ENCODE peak calls at places on chromosomes 11 and 22, in four cellular contexts. X is hepatocyte; T is CD8-positive, alpha-beta memory T cell; K is tibial nerve. C is an unnamed sample.

GRCh38 chr11:92455221-92455790 is 230.7 kb downstream of the FAT3 start:
- DNase-seq in X (no peak), K (no peak), T (no peak), C (no peak)

GRCh38 chr11:86021390-86021789 is 47.5 kb downstream of the PICALM start:
- DNase-seq in X (no peak), T (no peak), K (no peak), C (no peak)

GRCh38 chr11:120780239-120780638 is 243.7 kb upstream of the TBCEL start:
- DNase-seq in X (no peak), T (no peak), K (no peak), C (no peak)

GRCh38 chr11:134791102-134791501 is 379.1 kb upstream of the B3GAT1 start:
- DNase-seq in T (no peak), X (no peak), K (no peak), C (no peak)

GRCh38 chr22:44801476-44801875 is 49.1 kb downstream of the ARHGAP8 start:
- DNase-seq in X (no peak), K (no peak), T (no peak), C (no peak)

GRCh38 chr11:76808996-76809395 is 25.8 kb downstream of the TSKU start:
- DNase-seq in X (no peak), K (no peak), T (no peak), C (no peak)

GRCh38 chr22:17777005-17777716 is 2.9 kb upstream of the BID start:
- DNase-seq in T (peak; percentile 80), K (no peak), X (no peak), C (peak; percentile 55)

GRCh38 chr11:48103621-48104561 is 112.7 kb upstream of the OR4B1 start:
- DNase-seq in X (no peak), T (no peak), K (no peak), C (no peak)

GRCh38 chr11:34379081-34379480 is 21.3 kb upstream of the ABTB2 start:
- DNase-seq in K (no peak), T (no peak), X (no peak), C (no peak)

GRCh38 chr11:6229911-6230310 is 4.5 kb downstream of the FHIP1B start:
- DNase-seq in K (no peak), X (peak; percentile 63), T (peak; percentile 2), C (no peak)

GRCh38 chr22:23832226-23833016 is 6.4 kb downstream of the DERL3 start:
- DNase-seq in T (no peak), X (no peak), K (no peak), C (no peak)

GRCh38 chr11:43578346-43579170 is 102.0 kb upstream of the HSD17B12 start:
- DNase-seq in X (no peak), K (no peak), T (no peak), C (no peak)

GRCh38 chr11:64146036-64146943 is 19.6 kb downstream of the MACROD1 start:
- DNase-seq in K (no peak), X (peak; percentile 64), T (peak; percentile 43), C (peak; percentile 47)

GRCh38 chr11:130516868-130517505 is 68.5 kb downstream of the ADAMTS15 start:
- DNase-seq in X (no peak), K (no peak), T (no peak), C (no peak)

GRCh38 chr11:34492806-34493414 is 20.7 kb downstream of the ELF5 start:
- DNase-seq in T (no peak), K (peak; percentile 68), X (peak; percentile 78), C (peak; percentile 19)

GRCh38 chr11:112227471-112227870 is 1.2 kb downstream of the PTS start:
- DNase-seq in K (no peak), T (no peak), X (no peak), C (no peak)

GRCh38 chr22:45831394-45831793 is 145.6 kb downstream of the WNT7B start:
- DNase-seq in K (no peak), X (no peak), T (no peak), C (no peak)

GRCh38 chr22:50683086-50683993 is 10.7 kb downstream of the SHANK3 start:
- DNase-seq in T (no peak), X (peak; percentile 28), K (no peak), C (no peak)
- H3K27ac ChIP-seq in T (no peak overlapping the region), X (no peak overlapping the region), K (no peak overlapping the region), C (no peak overlapping the region)

DNA sequence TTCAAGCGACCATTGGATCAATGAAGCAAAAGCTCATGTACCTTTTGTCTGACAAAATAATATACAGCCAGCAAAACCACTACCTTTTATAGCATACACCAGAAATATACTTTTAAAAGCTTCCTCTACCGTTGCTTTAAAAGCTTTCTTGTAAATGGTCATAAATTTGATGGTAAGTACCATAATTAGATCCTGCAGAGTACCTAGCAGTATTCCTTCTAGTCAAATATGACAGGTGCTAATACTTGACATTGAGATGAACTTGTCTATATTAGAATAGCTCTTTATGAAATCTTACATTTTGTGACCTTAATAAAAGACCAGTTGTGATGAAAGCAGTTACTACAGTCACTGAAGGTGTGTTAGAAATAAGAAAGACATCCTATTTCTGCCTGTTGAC is 340.5 kb upstream of the ANO3 start:
- DNase-seq in T (no peak), X (no peak), K (no peak), C (no peak)
- H3K9me3 ChIP-seq in T (no peaks in the 10 kb centered on the region), X (no peaks in the 10 kb centered on the region), K (no peaks in the 10 kb centered on the region), C (peaks cover 11% of the 10 kb centered on the region)

DNA sequence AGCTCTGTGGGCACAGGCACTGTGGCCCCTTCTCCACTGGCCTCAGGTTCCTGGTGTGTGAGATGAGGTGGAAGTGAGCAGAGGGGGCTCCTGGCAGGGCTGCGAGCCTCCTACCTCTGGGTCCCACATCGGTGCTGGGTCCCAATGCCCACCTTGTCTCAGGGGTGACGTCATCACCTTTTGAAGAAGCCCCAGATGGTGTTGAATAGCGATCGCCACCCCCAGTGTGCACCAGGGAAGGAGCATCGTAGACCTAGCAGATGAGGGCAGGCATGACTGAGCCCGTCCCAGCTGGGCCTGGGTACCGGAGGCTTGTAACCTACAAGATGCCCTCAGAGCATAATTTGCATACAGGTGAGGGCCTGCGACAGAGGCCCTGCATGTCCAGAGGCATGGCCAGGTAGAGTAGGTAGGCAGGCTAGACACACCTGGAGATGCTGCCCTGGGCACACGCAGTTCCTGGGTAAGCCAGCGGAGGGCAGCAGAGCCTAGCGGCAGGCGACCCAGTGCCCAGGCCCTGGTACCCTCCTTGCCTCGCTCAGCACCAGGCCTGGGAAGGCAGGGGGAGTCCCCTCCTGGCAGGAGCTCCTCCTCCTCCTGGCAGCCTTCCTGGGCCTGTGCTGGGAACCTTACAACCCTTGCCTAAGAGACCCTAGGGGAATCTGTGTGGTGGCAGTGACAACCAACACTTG is 52.5 kb downstream of the TPCN2 start:
- DNase-seq in T (peak; percentile 59), X (peak; percentile 88), K (peak; percentile 35), C (peak; percentile 70)
- H3K27ac ChIP-seq in T (no peak overlapping the region), X (no peak overlapping the region), K (no peak overlapping the region), C (no peak overlapping the region)

GRCh38 chr11:79371152-79371551 is 69.7 kb downstream of the TENM4 start:
- DNase-seq in K (no peak), X (no peak), T (no peak), C (no peak)

GRCh38 chr11:79366218-79366617 is 74.6 kb downstream of the TENM4 start:
- DNase-seq in T (no peak), K (no peak), X (no peak), C (no peak)

GRCh38 chr11:79369094-79369493 is 71.7 kb downstream of the TENM4 start:
- DNase-seq in K (no peak), X (no peak), T (no peak), C (no peak)

GRCh38 chr11:79371724-79372123 is 69.1 kb downstream of the TENM4 start:
- DNase-seq in X (no peak), K (no peak), T (no peak), C (no peak)

GRCh38 chr11:79367844-79368243 is 73.0 kb downstream of the TENM4 start:
- DNase-seq in X (no peak), K (no peak), T (no peak), C (no peak)
- H3K9me3 ChIP-seq in X (no peaks in the 10 kb centered on the region), K (no peaks in the 10 kb centered on the region), T (no peaks in the 10 kb centered on the region), C (no peaks in the 10 kb centered on the region)

GRCh38 chr11:108125126-108125525 is 3.8 kb downstream of the ACAT1 start:
- DNase-seq in T (no peak), K (no peak), X (no peak), C (no peak)

GRCh38 chr11:108115495-108116140 is 5.7 kb upstream of the ACAT1 start:
- DNase-seq in K (peak; percentile 86), T (no peak), X (peak; percentile 59), C (no peak)

GRCh38 chr11:108122166-108122628 is 830 bp downstream of the ACAT1 start:
- DNase-seq in T (no peak), K (no peak), X (peak; percentile 16), C (no peak)

GRCh38 chr11:108117746-108118371 is 3.5 kb upstream of the ACAT1 start:
- DNase-seq in X (peak; percentile 47), T (no peak), K (no peak), C (no peak)

GRCh38 chr11:108121274-108122155 is at the start of gene ACAT1:
- DNase-seq in T (peak; percentile 93), X (peak; percentile 96), K (peak; percentile 98), C (peak; percentile 96)
- H3K27ac ChIP-seq in T (peak within 1 kb of the TSS; percentile 73), X (peak within 1 kb of the TSS; percentile 72), K (peak within 1 kb of the TSS; percentile 84), C (peak within 1 kb of the TSS; percentile 46)

DNA sequence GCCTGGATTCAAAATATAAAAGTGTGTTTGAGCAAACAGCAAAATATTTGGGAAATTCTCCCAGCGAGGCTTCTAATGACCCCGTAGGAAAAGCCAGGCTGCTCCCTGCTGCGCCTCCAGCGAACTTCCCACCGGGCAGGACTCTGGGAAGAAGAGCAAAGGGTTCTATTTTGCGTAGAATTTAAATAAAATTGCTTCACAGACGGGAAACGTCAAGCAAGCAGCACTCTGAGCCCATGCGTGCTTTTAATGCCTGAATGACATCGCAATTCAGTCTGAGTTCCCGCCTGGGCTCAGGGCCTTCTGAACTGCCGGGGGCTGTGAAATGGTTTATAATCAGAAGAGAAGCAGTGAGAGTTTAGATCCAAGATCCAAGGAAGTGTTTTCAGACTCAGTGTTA is 775.1 kb downstream of the BRD1 start:
- DNase-seq in T (no peak), X (no peak), K (no peak), C (no peak)
- H3K9me3 ChIP-seq in T (no peaks in the 10 kb centered on the region), X (no peaks in the 10 kb centered on the region), K (no peaks in the 10 kb centered on the region), C (no peaks in the 10 kb centered on the region)

GRCh38 chr11:29616611-29617010 is 400.2 kb downstream of the KCNA4 start:
- DNase-seq in K (no peak), X (no peak), T (no peak), C (no peak)
- H3K27ac ChIP-seq in K (no peak overlapping the region), X (no peak overlapping the region), T (no peak overlapping the region), C (no peak overlapping the region)

GRCh38 chr22:47423266-47423665 is 660.8 kb downstream of the TBC1D22A start:
- DNase-seq in K (no peak), X (no peak), T (no peak), C (no peak)
- H3K9me3 ChIP-seq in K (no peaks in the 10 kb centered on the region), X (no peaks in the 10 kb centered on the region), T (no peaks in the 10 kb centered on the region), C (no peaks in the 10 kb centered on the region)

DNA sequence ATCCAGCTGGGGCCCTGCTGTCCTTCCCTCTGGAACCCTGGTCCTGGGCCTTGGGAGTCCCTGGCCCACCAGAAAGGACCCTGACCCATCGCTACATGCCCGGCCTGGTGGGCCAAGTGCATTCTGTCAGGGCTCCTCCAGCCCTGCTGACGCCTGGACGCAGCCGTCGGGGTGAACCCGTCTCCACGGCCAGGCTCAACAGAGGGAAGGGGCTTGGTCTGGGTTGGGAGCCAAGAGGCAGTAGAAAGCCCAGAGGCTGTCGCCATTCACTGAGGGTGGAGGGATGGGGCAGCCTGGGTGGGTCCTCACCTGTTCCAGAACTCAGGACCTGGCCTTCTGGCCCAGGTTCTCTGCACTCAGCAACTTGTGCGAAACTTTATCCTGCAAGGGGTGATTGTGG is 39.0 kb downstream of the TOLLIP start:
- DNase-seq in K (no peak), T (no peak), X (no peak), C (no peak)
- H3K27ac ChIP-seq in K (peak overlapping the region; percentile 40), T (no peak overlapping the region), X (no peak overlapping the region), C (no peak overlapping the region)

GRCh38 chr22:47279337-47279736 is 516.9 kb downstream of the TBC1D22A start:
- DNase-seq in X (no peak), T (no peak), K (no peak), C (no peak)
- H3K9me3 ChIP-seq in X (no peaks in the 10 kb centered on the region), T (no peaks in the 10 kb centered on the region), K (no peaks in the 10 kb centered on the region), C (no peaks in the 10 kb centered on the region)

C was measured in CD4-positive, alpha-beta T cell.